ENCODE peak calls at places on chromosomes 3 and 15, in ten cellular contexts. O, R, X, J, M, N, Y, U, Q and S are unnamed samples.

GRCh38 chr3:138842483-138843188 is 7.9 kb upstream of the PIK3CB start:
- DNase-seq in O (no peak), R (no peak), X (no peak), J (no peak), M (no peak), N (no peak), Y (no peak), U (no peak), Q (no peak), S (no peak)

GRCh38 chr3:151443583-151443982 is 17.3 kb downstream of the IGSF10 start:
- DNase-seq in O (no peak), R (no peak), X (no peak), J (no peak), M (no peak), N (no peak), Y (no peak), U (no peak), Q (no peak), S (no peak)

GRCh38 chr3:9013782-9014181 is 50.5 kb upstream of the RAD18 start:
- DNase-seq in O (no peak), R (no peak), X (peak), J (no peak), M (no peak), N (no peak), Y (no peak), U (no peak), Q (no peak), S (no peak)

GRCh38 chr15:78880242-78880533 is 7.5 kb downstream of the MORF4L1 start:
- DNase-seq in O (no peak), R (no peak), X (no peak), J (no peak), M (no peak), N (no peak), Y (no peak), U (no peak), Q (no peak), S (no peak)

GRCh38 chr15:68402432-68403160 is 29.4 kb downstream of the ITGA11 start:
- DNase-seq in O (no peak), R (no peak), X (peak), J (no peak), M (no peak), N (peak), Y (peak), U (peak), Q (no peak), S (no peak)

GRCh38 chr15:70100495-70101331 is 3.0 kb upstream of the TLE3 start:
- DNase-seq in O (peak), R (peak), X (peak), J (peak), M (peak), N (peak), Y (peak), U (peak), Q (no peak), S (peak)

GRCh38 chr3:100402150-100402706 is 889 bp downstream of the LNP1 start:
- DNase-seq in O (no peak), R (no peak), X (no peak), J (no peak), M (no peak), N (no peak), Y (no peak), U (no peak), Q (no peak), S (no peak)

GRCh38 chr3:21256932-21257331 is 494.1 kb downstream of the ZNF385D start:
- DNase-seq in O (no peak), R (peak), X (no peak), J (no peak), M (no peak), N (no peak), Y (no peak), U (no peak), Q (no peak), S (no peak)

GRCh38 chr15:77024273-77025065 is 29.5 kb downstream of the PSTPIP1 start:
- DNase-seq in O (peak), R (peak), X (peak), J (peak), M (peak), N (peak), Y (peak), U (peak), Q (peak), S (peak)

GRCh38 chr15:68552344-68552743 is 26.4 kb upstream of the CORO2B start:
- DNase-seq in O (no peak), R (no peak), X (peak), J (no peak), M (peak), N (no peak), Y (no peak), U (no peak), Q (no peak), S (no peak)

GRCh38 chr3:175200391-175200790 is 341.3 kb downstream of the NAALADL2 start:
- DNase-seq in O (no peak), R (no peak), X (no peak), J (no peak), M (no peak), N (no peak), Y (no peak), U (no peak), Q (no peak), S (no peak)

GRCh38 chr3:100556656-100557310 is 52.6 kb upstream of the ADGRG7 start:
- DNase-seq in O (no peak), R (no peak), X (no peak), J (no peak), M (no peak), N (no peak), Y (no peak), U (no peak), Q (peak), S (peak)

GRCh38 chr3:52782412-52783210 is 5.2 kb downstream of the ITIH1 start:
- DNase-seq in O (no peak), R (no peak), X (peak), J (no peak), M (no peak), N (no peak), Y (peak), U (peak), Q (no peak), S (peak)

GRCh38 chr3:142275856-142276255 is 50.5 kb upstream of the GK5 start:
- DNase-seq in O (no peak), R (no peak), X (no peak), J (no peak), M (no peak), N (no peak), Y (no peak), U (no peak), Q (no peak), S (no peak)

GRCh38 chr3:61809879-61810278 is 248.5 kb downstream of the PTPRG start:
- DNase-seq in O (peak), R (no peak), X (no peak), J (peak), M (peak), N (peak), Y (peak), U (peak), Q (peak), S (peak)

GRCh38 chr15:39746176-39746575 is 36.5 kb downstream of the FSIP1 start:
- DNase-seq in O (no peak), R (no peak), X (no peak), J (no peak), M (no peak), N (no peak), Y (no peak), U (no peak), Q (no peak), S (no peak)

GRCh38 chr15:59327942-59328341 is 44.7 kb downstream of the MYO1E start:
- DNase-seq in O (no peak), R (no peak), X (no peak), J (no peak), M (no peak), N (no peak), Y (no peak), U (no peak), Q (no peak), S (no peak)

GRCh38 chr15:70967646-70968045 is 75.0 kb downstream of the LRRC49 start:
- DNase-seq in O (no peak), R (no peak), X (no peak), J (no peak), M (no peak), N (no peak), Y (no peak), U (no peak), Q (no peak), S (no peak)

GRCh38 chr3:123432832-123433523 is 15.9 kb downstream of the ADCY5 start:
- DNase-seq in O (no peak), R (no peak), X (no peak), J (no peak), M (no peak), N (no peak), Y (no peak), U (no peak), Q (no peak), S (no peak)

GRCh38 chr15:75038948-75039533 is 15.7 kb downstream of the PPCDC start:
- DNase-seq in O (no peak), R (no peak), X (no peak), J (no peak), M (no peak), N (no peak), Y (no peak), U (no peak), Q (no peak), S (no peak)

GRCh38 chr3:164879201-164879600 is 199.1 kb downstream of the SI start:
- DNase-seq in O (no peak), R (no peak), X (no peak), J (no peak), M (no peak), N (no peak), Y (no peak), U (no peak), Q (no peak), S (no peak)

GRCh38 chr15:27408428-27408827 is 437.4 kb downstream of the GABRG3 start:
- DNase-seq in O (no peak), R (no peak), X (no peak), J (no peak), M (no peak), N (no peak), Y (no peak), U (no peak), Q (no peak), S (no peak)

GRCh38 chr15:78241017-78241416 is 6.7 kb upstream of the ACSBG1 start:
- DNase-seq in O (peak), R (peak), X (peak), J (peak), M (peak), N (peak), Y (peak), U (peak), Q (peak), S (peak)

GRCh38 chr15:82021992-82022391 is 23.8 kb downstream of the MEX3B start:
- DNase-seq in O (no peak), R (no peak), X (no peak), J (no peak), M (no peak), N (peak), Y (peak), U (peak), Q (peak), S (no peak)

GRCh38 chr3:141410861-141411771 is 42.8 kb downstream of the ZBTB38 start:
- DNase-seq in O (peak), R (no peak), X (no peak), J (peak), M (no peak), N (no peak), Y (no peak), U (no peak), Q (no peak), S (no peak)

GRCh38 chr3:160163259-160163878 is 61.9 kb upstream of the C3orf80 start:
- DNase-seq in O (no peak), R (no peak), X (no peak), J (no peak), M (no peak), N (no peak), Y (no peak), U (no peak), Q (no peak), S (no peak)

GRCh38 chr15:34790121-34790520 is 5.2 kb downstream of the ACTC1 start:
- DNase-seq in O (no peak), R (no peak), X (no peak), J (no peak), M (no peak), N (no peak), Y (no peak), U (no peak), Q (no peak), S (no peak)

GRCh38 chr3:19396726-19397125 is 248.4 kb downstream of the KCNH8 start:
- DNase-seq in O (no peak), R (no peak), X (no peak), J (no peak), M (no peak), N (no peak), Y (no peak), U (no peak), Q (no peak), S (no peak)

GRCh38 chr3:29718661-29719065 is 437.8 kb downstream of the RBMS3 start:
- DNase-seq in O (no peak), R (no peak), X (no peak), J (no peak), M (no peak), N (no peak), Y (no peak), U (no peak), Q (no peak), S (no peak)

GRCh38 chr15:72070817-72071447 is 47.0 kb downstream of the MYO9A start:
- DNase-seq in O (no peak), R (no peak), X (no peak), J (no peak), M (no peak), N (no peak), Y (no peak), U (no peak), Q (no peak), S (no peak)

GRCh38 chr3:57729339-57730039 is 26.6 kb upstream of the SLMAP start:
- DNase-seq in O (no peak), R (no peak), X (no peak), J (no peak), M (no peak), N (no peak), Y (no peak), U (no peak), Q (no peak), S (no peak)

GRCh38 chr3:183826448-183826847 is 1.1 kb upstream of the MAP6D1 start:
- DNase-seq in O (no peak), R (peak), X (no peak), J (peak), M (no peak), N (no peak), Y (no peak), U (no peak), Q (no peak), S (peak)

GRCh38 chr3:71109241-71109976 is 474.1 kb downstream of the FOXP1 start:
- DNase-seq in O (no peak), R (no peak), X (no peak), J (no peak), M (no peak), N (no peak), Y (no peak), U (no peak), Q (no peak), S (no peak)

GRCh38 chr3:38608961-38609360 is 40.5 kb downstream of the SCN5A start:
- DNase-seq in O (no peak), R (peak), X (no peak), J (no peak), M (no peak), N (no peak), Y (peak), U (no peak), Q (no peak), S (no peak)

GRCh38 chr3:99950921-99951320 is 133.3 kb downstream of the CMSS1 start:
- DNase-seq in O (no peak), R (peak), X (no peak), J (no peak), M (no peak), N (no peak), Y (no peak), U (no peak), Q (no peak), S (no peak)

GRCh38 chr15:39629906-39630305 is 49.0 kb downstream of the THBS1 start:
- DNase-seq in O (no peak), R (no peak), X (no peak), J (no peak), M (no peak), N (no peak), Y (no peak), U (no peak), Q (no peak), S (no peak)

GRCh38 chr15:70526221-70526973 is 237.0 kb downstream of the UACA start:
- DNase-seq in O (peak), R (no peak), X (peak), J (no peak), M (no peak), N (no peak), Y (no peak), U (no peak), Q (peak), S (no peak)

GRCh38 chr3:48664929-48665328 is 2.2 kb upstream of the CELSR3 start:
- DNase-seq in O (no peak), R (no peak), X (no peak), J (no peak), M (no peak), N (no peak), Y (no peak), U (no peak), Q (no peak), S (no peak)

GRCh38 chr3:147381610-147382009 is 24.7 kb downstream of the ZIC4 start:
- DNase-seq in O (no peak), R (no peak), X (no peak), J (no peak), M (no peak), N (no peak), Y (no peak), U (no peak), Q (no peak), S (no peak)
- H3K4me3 ChIP-seq in O (no peak), R (no peak), X (no peak), J (no peak), M (no peak), N (no peak), Y (no peak), U (no peak), Q (no peak), S (no peak)

GRCh38 chr3:128493221-128494151 is 485 bp upstream of the GATA2 start:
- DNase-seq in O (no peak), R (peak), X (peak), J (peak), M (no peak), N (no peak), Y (peak), U (peak), Q (no peak), S (no peak)
- TF ChIP-seq POLR2A in O (no peak), R (no peak), X (no peak), J (no peak), M (no peak), N (no peak), Y (no peak), U (no peak), Q (no peak), S (no peak)

GRCh38 chr15:45276851-45277250 is 24.8 kb downstream of the SLC28A2 start:
- DNase-seq in O (no peak), R (no peak), X (no peak), J (no peak), M (no peak), N (no peak), Y (no peak), U (no peak), Q (peak), S (no peak)

GRCh38 chr15:45274636-45275035 is 22.6 kb downstream of the SLC28A2 start:
- DNase-seq in O (no peak), R (no peak), X (no peak), J (no peak), M (no peak), N (no peak), Y (no peak), U (no peak), Q (no peak), S (no peak)

GRCh38 chr15:45279024-45279697 is 27.1 kb downstream of the SLC28A2 start:
- DNase-seq in O (peak), R (peak), X (peak), J (peak), M (peak), N (peak), Y (peak), U (peak), Q (peak), S (peak)
- H3K4me3 ChIP-seq in O (peak), R (peak), X (peak), J (peak), M (peak), N (peak), Y (peak), U (peak), Q (peak), S (peak)

DNA sequence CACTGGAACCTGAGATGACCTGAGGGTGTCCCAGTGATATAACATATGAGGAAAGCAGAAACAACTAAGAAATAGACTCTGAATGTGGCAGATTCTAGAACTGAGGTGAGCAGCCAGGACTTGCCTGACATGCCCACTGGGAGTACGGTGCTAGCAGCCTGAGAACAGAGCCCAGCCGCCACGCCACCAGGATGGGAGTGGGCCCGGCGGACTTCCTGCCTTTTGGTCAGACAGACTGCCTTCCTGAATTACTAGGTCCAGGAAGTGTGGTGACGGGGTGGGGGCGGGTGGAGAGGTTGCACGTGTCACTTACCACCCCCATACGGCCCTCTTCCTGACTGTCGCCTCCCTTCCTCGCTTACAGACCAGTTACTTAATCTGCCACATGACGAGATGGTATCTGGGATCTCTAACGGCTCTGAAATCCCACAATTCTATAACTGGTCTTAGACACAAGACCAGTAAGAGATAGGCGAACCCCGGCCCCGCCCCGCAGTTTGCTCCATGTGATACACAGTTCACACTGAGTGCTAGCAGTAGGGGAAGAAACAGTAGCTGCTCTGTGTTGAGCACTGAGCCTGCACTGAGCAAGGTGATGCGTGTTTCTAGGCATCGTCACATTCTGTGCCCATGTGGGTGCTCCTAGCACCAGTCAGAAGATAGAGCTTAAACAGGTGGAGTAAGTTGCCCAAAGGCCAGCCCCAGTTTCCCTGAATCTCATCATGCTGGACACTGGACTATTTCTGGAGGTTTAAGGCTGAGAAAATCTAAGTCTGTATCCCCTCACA is 95.7 kb downstream of the CPN2 start:
- DNase-seq in O (peak), R (no peak), X (peak), J (peak), M (no peak), N (no peak), Y (peak), U (peak), Q (peak), S (peak)
- TF ChIP-seq POLR2A in O (no peak), R (no peak), X (no peak), J (no peak), M (no peak), N (no peak), Y (no peak), U (no peak), Q (no peak), S (no peak)

DNA sequence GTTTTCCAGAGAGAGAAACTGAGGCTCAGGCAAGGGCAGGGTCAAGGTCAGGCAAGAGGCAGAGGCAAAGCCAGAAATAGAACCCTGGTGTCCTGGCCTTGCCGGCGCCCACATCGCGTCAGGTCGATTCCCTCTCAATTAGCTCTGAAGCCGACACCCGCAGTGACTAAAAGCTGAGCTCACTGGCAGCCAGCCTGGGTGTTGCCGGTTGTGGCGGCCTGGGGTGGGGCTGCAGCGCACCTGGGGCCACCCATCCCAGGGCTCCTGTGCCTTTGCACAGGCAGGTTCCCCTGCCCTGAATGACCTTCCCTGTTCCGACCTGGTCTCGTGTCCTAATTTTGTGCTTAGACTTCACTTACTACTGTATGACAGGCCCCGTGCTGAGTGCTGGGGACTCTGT is 6.2 kb downstream of the SEMA3F start:
- DNase-seq in O (peak), R (no peak), X (no peak), J (no peak), M (peak), N (no peak), Y (no peak), U (no peak), Q (no peak), S (no peak)
- H3K4me3 ChIP-seq in O (no peak), R (no peak), X (no peak), J (no peak), M (no peak), N (no peak), Y (no peak), U (no peak), Q (no peak), S (peak)

GRCh38 chr15:41116116-41116871 is at the start of gene INO80:
- DNase-seq in O (peak), R (peak), X (peak), J (peak), M (peak), N (peak), Y (peak), U (peak), Q (peak), S (peak)
- TF ChIP-seq POLR2A in O (peak), R (peak), X (no peak), J (peak), M (peak), N (peak), Y (peak), U (peak), Q (peak), S (peak)

DNA sequence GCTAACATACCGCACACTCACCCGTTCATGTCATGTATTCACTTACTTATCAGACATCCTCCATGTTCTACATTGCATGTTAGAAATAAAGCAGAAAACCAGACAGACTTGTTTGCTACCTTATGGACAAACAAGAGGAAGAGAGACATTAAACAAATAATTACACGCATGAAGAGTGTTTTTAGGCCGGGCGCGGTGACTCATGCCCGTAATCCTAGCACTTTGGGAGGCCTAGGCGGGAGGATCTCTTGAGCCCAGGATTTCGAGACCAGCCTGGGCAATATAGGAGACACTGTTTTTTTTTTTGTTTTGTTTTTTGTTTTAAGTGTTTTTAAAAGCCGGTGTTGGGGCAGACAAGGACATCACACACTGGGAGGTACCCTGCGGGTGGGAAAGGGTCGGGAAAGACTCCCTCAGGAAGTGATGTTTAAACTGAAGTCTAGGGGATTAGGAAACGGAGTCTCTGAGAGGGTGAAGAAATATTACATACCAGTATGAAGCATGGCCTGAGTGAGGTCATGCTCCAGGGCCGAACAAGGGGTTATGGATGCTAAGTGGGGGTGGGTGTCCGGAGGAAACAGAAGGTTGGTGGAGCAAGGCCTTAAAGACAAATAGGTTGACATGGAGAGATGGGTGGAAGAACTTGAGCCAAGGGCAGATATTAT is 2.1 kb upstream of the USP3 start:
- DNase-seq in O (peak), R (peak), X (no peak), J (no peak), M (peak), N (peak), Y (no peak), U (peak), Q (no peak), S (no peak)
- H3K4me3 ChIP-seq in O (no peak), R (no peak), X (no peak), J (no peak), M (no peak), N (no peak), Y (no peak), U (no peak), Q (no peak), S (no peak)